ENCODE peak calls at places on chromosomes 4 and X, in eight cellular contexts. X, F, S, K, N, O, M and R are unnamed samples.

GRCh38 chrX:71095033-71095432 is 618 bp upstream of the FOXO4 start:
- DNase-seq in M (no peak), K (no peak), N (no peak), S (no peak), O (no peak), X (no peak), F (no peak), R (no peak)

GRCh38 chr4:110381784-110382183 is 94.2 kb upstream of the ENPEP start:
- DNase-seq in O (no peak), N (no peak), K (no peak), S (no peak), M (no peak), X (no peak), F (no peak), R (no peak)

GRCh38 chrX:28135378-28136047 is 154.3 kb upstream of the DCAF8L1 start:
- DNase-seq in F (peak), K (no peak), S (no peak), X (no peak), O (no peak), N (no peak), M (peak), R (no peak)

GRCh38 chr4:16197842-16198241 is 28.4 kb downstream of the TAPT1 start:
- DNase-seq in K (no peak), M (no peak), O (no peak), S (no peak), X (no peak), N (no peak), F (peak), R (no peak)

GRCh38 chrX:34491126-34491525 is 166.0 kb downstream of the TMEM47 start:
- DNase-seq in M (no peak), O (no peak), N (no peak), S (no peak), X (no peak), K (no peak), F (no peak), R (no peak)

GRCh38 chrX:49060914-49061313 is 2.1 kb downstream of the CCDC120 start:
- DNase-seq in O (no peak), K (no peak), X (no peak), S (no peak), M (no peak), F (no peak), N (no peak), R (no peak)

GRCh38 chr4:127781303-127782024 is 658 bp upstream of the HSPA4L start:
- DNase-seq in N (no peak), O (peak), S (peak), M (peak), K (no peak), F (peak), X (peak), R (no peak)

GRCh38 chrX:46180258-46180687 is 364.9 kb downstream of the ZNF674 start:
- DNase-seq in O (no peak), N (peak), S (no peak), M (peak), X (no peak), K (no peak), F (peak), R (no peak)

GRCh38 chrX:30975467-30975866 is 86.4 kb upstream of the TAB3 start:
- DNase-seq in N (no peak), S (no peak), K (no peak), F (no peak), M (no peak), X (no peak), O (no peak), R (no peak)